ENCODE peak calls at places on chromosomes 12 and 14, in seven cellular contexts. One of them, this sample, is unnamed.

GRCh38 chr12:45122776-45123380 is 72.0 kb upstream of the DBX2 start:
- DNase-seq in stimulated activated CD8-positive, alpha-beta memory T cell treated with anti-CD3 and anti-CD28 coated beads, Interleukin-12 subunit alpha, Interleukin-12 subunit beta, amount 100 ng/mL, for 4 hours: no peak
- DNase-seq in pancreas: no peak
- DNase-seq in body of pancreas: no peak
- DNase-seq in neuronal stem cell: peak; percentile 42
- DNase-seq in CD4-positive, CD25-positive, alpha-beta regulatory T cell: no peak
- DNase-seq in LoVo: peak; percentile 19
- DNase-seq in this sample: no peak

GRCh38 chr12:53991077-53991460 is 6.1 kb downstream of the HOXC10 start:
- DNase-seq in stimulated activated CD8-positive, alpha-beta memory T cell treated with anti-CD3 and anti-CD28 coated beads, Interleukin-12 subunit alpha, Interleukin-12 subunit beta, amount 100 ng/mL, for 4 hours: no peak
- DNase-seq in LoVo: no peak
- DNase-seq in pancreas: no peak
- DNase-seq in CD4-positive, CD25-positive, alpha-beta regulatory T cell: no peak
- DNase-seq in neuronal stem cell: no peak
- DNase-seq in body of pancreas: no peak
- DNase-seq in this sample: no peak

GRCh38 chr12:118743896-118744700 is 237.2 kb upstream of the SRRM4 start:
- DNase-seq in body of pancreas: no peak
- DNase-seq in pancreas: no peak
- DNase-seq in CD4-positive, CD25-positive, alpha-beta regulatory T cell: no peak
- DNase-seq in LoVo: no peak
- DNase-seq in stimulated activated CD8-positive, alpha-beta memory T cell treated with anti-CD3 and anti-CD28 coated beads, Interleukin-12 subunit alpha, Interleukin-12 subunit beta, amount 100 ng/mL, for 4 hours: no peak
- DNase-seq in neuronal stem cell: no peak
- DNase-seq in this sample: no peak

GRCh38 chr14:68926236-68926635 is 52.9 kb downstream of the ACTN1 start:
- DNase-seq in body of pancreas: no peak
- DNase-seq in neuronal stem cell: no peak
- DNase-seq in pancreas: no peak
- DNase-seq in LoVo: no peak
- DNase-seq in CD4-positive, CD25-positive, alpha-beta regulatory T cell: no peak
- DNase-seq in stimulated activated CD8-positive, alpha-beta memory T cell treated with anti-CD3 and anti-CD28 coated beads, Interleukin-12 subunit alpha, Interleukin-12 subunit beta, amount 100 ng/mL, for 4 hours: no peak
- DNase-seq in this sample: no peak

GRCh38 chr12:47504775-47505446 is 200.9 kb downstream of the RPAP3 start:
- DNase-seq in CD4-positive, CD25-positive, alpha-beta regulatory T cell: no peak
- DNase-seq in LoVo: no peak
- DNase-seq in pancreas: no peak
- DNase-seq in neuronal stem cell: no peak
- DNase-seq in body of pancreas: no peak
- DNase-seq in stimulated activated CD8-positive, alpha-beta memory T cell treated with anti-CD3 and anti-CD28 coated beads, Interleukin-12 subunit alpha, Interleukin-12 subunit beta, amount 100 ng/mL, for 4 hours: no peak
- DNase-seq in this sample: no peak

GRCh38 chr12:94623161-94623920 is 27.0 kb downstream of the TMCC3 start:
- DNase-seq in CD4-positive, CD25-positive, alpha-beta regulatory T cell: no peak
- DNase-seq in pancreas: no peak
- DNase-seq in stimulated activated CD8-positive, alpha-beta memory T cell treated with anti-CD3 and anti-CD28 coated beads, Interleukin-12 subunit alpha, Interleukin-12 subunit beta, amount 100 ng/mL, for 4 hours: no peak
- DNase-seq in neuronal stem cell: no peak
- DNase-seq in LoVo: no peak
- DNase-seq in body of pancreas: no peak
- DNase-seq in this sample: no peak

GRCh38 chr14:105244334-105244733 is 4.0 kb upstream of the BTBD6 start:
- DNase-seq in stimulated activated CD8-positive, alpha-beta memory T cell treated with anti-CD3 and anti-CD28 coated beads, Interleukin-12 subunit alpha, Interleukin-12 subunit beta, amount 100 ng/mL, for 4 hours: no peak
- DNase-seq in LoVo: no peak
- DNase-seq in body of pancreas: no peak
- DNase-seq in pancreas: no peak
- DNase-seq in CD4-positive, CD25-positive, alpha-beta regulatory T cell: no peak
- DNase-seq in neuronal stem cell: no peak
- DNase-seq in this sample: no peak

GRCh38 chr12:96194901-96195844 is 998 bp downstream of the ELK3 start:
- DNase-seq in body of pancreas: peak; percentile 56
- DNase-seq in pancreas: peak; percentile 36
- DNase-seq in LoVo: peak; percentile 64
- DNase-seq in CD4-positive, CD25-positive, alpha-beta regulatory T cell: peak; percentile 70
- DNase-seq in neuronal stem cell: no peak
- DNase-seq in stimulated activated CD8-positive, alpha-beta memory T cell treated with anti-CD3 and anti-CD28 coated beads, Interleukin-12 subunit alpha, Interleukin-12 subunit beta, amount 100 ng/mL, for 4 hours: peak; percentile 53
- DNase-seq in this sample: peak; percentile 86

GRCh38 chr12:128864516-128865186 is 11.4 kb downstream of the GLT1D1 start:
- DNase-seq in neuronal stem cell: no peak
- DNase-seq in body of pancreas: no peak
- DNase-seq in stimulated activated CD8-positive, alpha-beta memory T cell treated with anti-CD3 and anti-CD28 coated beads, Interleukin-12 subunit alpha, Interleukin-12 subunit beta, amount 100 ng/mL, for 4 hours: no peak
- DNase-seq in pancreas: no peak
- DNase-seq in LoVo: no peak
- DNase-seq in CD4-positive, CD25-positive, alpha-beta regulatory T cell: no peak
- DNase-seq in this sample: no peak

This sample was measured in B cell.